ENCODE peak calls at places on chromosomes 4 and X, in five cellular contexts. One of them, this sample, is unnamed.

GRCh38 chr4:42729505-42730237 is 72.8 kb upstream of the ATP8A1 start:
- DNase-seq in osteoblast: no peak
- DNase-seq in activated gamma-delta T cell treated with Interleukin-2 at 50 U/mL for 16 hours: no peak
- DNase-seq in ACHN: no peak
- DNase-seq in T-helper 1 cell: no peak
- DNase-seq in this sample: no peak

GRCh38 chr4:59994118-59994517 is 1206.0 kb upstream of the ADGRL3 start:
- DNase-seq in ACHN: peak; percentile 24
- DNase-seq in T-helper 1 cell: no peak
- DNase-seq in activated gamma-delta T cell treated with Interleukin-2 at 50 U/mL for 16 hours: no peak
- DNase-seq in osteoblast: no peak
- DNase-seq in this sample: no peak

GRCh38 chr4:113331811-113332210 is 282.4 kb downstream of the ANK2 start:
- DNase-seq in activated gamma-delta T cell treated with Interleukin-2 at 50 U/mL for 16 hours: no peak
- DNase-seq in ACHN: no peak
- DNase-seq in T-helper 1 cell: no peak
- DNase-seq in osteoblast: no peak
- DNase-seq in this sample: no peak

GRCh38 chrX:155221351-155221750 is 5.1 kb downstream of the VBP1 start:
- DNase-seq in ACHN: no peak
- DNase-seq in osteoblast: peak; percentile 90
- DNase-seq in activated gamma-delta T cell treated with Interleukin-2 at 50 U/mL for 16 hours: no peak
- DNase-seq in T-helper 1 cell: no peak
- DNase-seq in this sample: no peak

GRCh38 chr4:83011779-83012630 is 1.4 kb upstream of the LIN54 start:
- DNase-seq in ACHN: peak; percentile 25
- DNase-seq in activated gamma-delta T cell treated with Interleukin-2 at 50 U/mL for 16 hours: peak; percentile 10
- DNase-seq in osteoblast: peak; percentile 78
- DNase-seq in T-helper 1 cell: no peak
- DNase-seq in this sample: no peak

GRCh38 chr4:48706741-48707140 is 73.3 kb downstream of the FRYL start:
- DNase-seq in ACHN: peak; percentile 52
- DNase-seq in osteoblast: no peak
- DNase-seq in T-helper 1 cell: no peak
- DNase-seq in activated gamma-delta T cell treated with Interleukin-2 at 50 U/mL for 16 hours: no peak
- DNase-seq in this sample: no peak

GRCh38 chr4:23775694-23776093 is 114.2 kb downstream of the PPARGC1A start:
- DNase-seq in ACHN: no peak
- DNase-seq in activated gamma-delta T cell treated with Interleukin-2 at 50 U/mL for 16 hours: no peak
- DNase-seq in osteoblast: peak; percentile 38
- DNase-seq in T-helper 1 cell: no peak
- DNase-seq in this sample: no peak

GRCh38 chr4:82851318-82851717 is 39.6 kb downstream of the SEC31A start:
- DNase-seq in T-helper 1 cell: no peak
- DNase-seq in ACHN: no peak
- DNase-seq in activated gamma-delta T cell treated with Interleukin-2 at 50 U/mL for 16 hours: no peak
- DNase-seq in osteoblast: no peak
- DNase-seq in this sample: no peak

GRCh38 chr4:81173213-81173612 is 41.8 kb downstream of the PRKG2 start:
- DNase-seq in osteoblast: no peak
- DNase-seq in ACHN: no peak
- DNase-seq in activated gamma-delta T cell treated with Interleukin-2 at 50 U/mL for 16 hours: no peak
- DNase-seq in T-helper 1 cell: no peak
- DNase-seq in this sample: no peak

GRCh38 chr4:183729430-183730328 is 70.6 kb downstream of the TRAPPC11 start:
- DNase-seq in osteoblast: peak; percentile 84
- DNase-seq in ACHN: peak; percentile 23
- DNase-seq in activated gamma-delta T cell treated with Interleukin-2 at 50 U/mL for 16 hours: no peak
- DNase-seq in T-helper 1 cell: no peak
- DNase-seq in this sample: no peak

GRCh38 chr4:76897522-76898384 is at the start of gene SOWAHB:
- DNase-seq in ACHN: peak; percentile 12
- DNase-seq in activated gamma-delta T cell treated with Interleukin-2 at 50 U/mL for 16 hours: peak; percentile 16
- DNase-seq in osteoblast: peak; percentile 84
- DNase-seq in T-helper 1 cell: peak; percentile 30
- DNase-seq in this sample: no peak

GRCh38 chr4:138540056-138540800 is 298.1 kb upstream of the SLC7A11 start:
- DNase-seq in osteoblast: no peak
- DNase-seq in T-helper 1 cell: no peak
- DNase-seq in ACHN: no peak
- DNase-seq in activated gamma-delta T cell treated with Interleukin-2 at 50 U/mL for 16 hours: no peak
- DNase-seq in this sample: no peak

This sample was measured in amygdala.